ENCODE peak calls at places on chromosome 11, in six cellular contexts. F, D, U, Z, Q and Y are unnamed samples.
A peak's percentile ranks its signal among the peaks of the same experiment; 100 is the strongest.

GRCh38 chr11:68549789-68550484 is 89.4 kb downstream of the PPP6R3 start:
- DNase-seq in F (no peak), D (no peak), U (no peak), Z (no peak), Q (no peak), Y (peak; percentile 23)

GRCh38 chr11:101860694-101861371 is 54.0 kb upstream of the CEP126 start:
- DNase-seq in F (peak; percentile 20), D (peak; percentile 25), U (no peak), Z (no peak), Q (peak; percentile 19), Y (peak; percentile 71)

GRCh38 chr11:20041499-20041898 is 118.8 kb downstream of the DBX1 start:
- DNase-seq in F (no peak), D (no peak), U (no peak), Z (no peak), Q (no peak), Y (no peak)

GRCh38 chr11:456533-456932 is 6.5 kb downstream of the PTDSS2 start:
- DNase-seq in F (no peak), D (no peak), U (no peak), Z (no peak), Q (no peak), Y (no peak)

GRCh38 chr11:35056391-35057093 is 82.4 kb upstream of the CD44 start:
- DNase-seq in F (no peak), D (no peak), U (no peak), Z (no peak), Q (no peak), Y (peak; percentile 29)

GRCh38 chr11:1913271-1914060 is 6.0 kb upstream of the TNNT3 start:
- DNase-seq in F (no peak), D (no peak), U (no peak), Z (no peak), Q (no peak), Y (no peak)

GRCh38 chr11:30412509-30412908 is 89.6 kb downstream of the ARL14EP start:
- DNase-seq in F (no peak), D (no peak), U (no peak), Z (no peak), Q (no peak), Y (no peak)

GRCh38 chr11:131300304-131300703 is 70.1 kb upstream of the NTM start:
- DNase-seq in F (no peak), D (no peak), U (no peak), Z (no peak), Q (no peak), Y (peak; percentile 8)

GRCh38 chr11:2466869-2467694 is 22.3 kb downstream of the KCNQ1 start:
- DNase-seq in F (no peak), D (no peak), U (no peak), Z (no peak), Q (no peak), Y (no peak)